ENCODE peak calls at places on chromosomes 3 and 15, in eight cellular contexts. I, F, E, N, P, T, B and W are unnamed samples.

GRCh38 chr15:74815961-74816360 is 3.3 kb downstream of the LMAN1L start:
- DNase-seq in I (no peak), F (no peak), E (no peak), N (no peak), P (no peak), T (peak), B (no peak), W (no peak)

GRCh38 chr3:108124337-108125150 is 33.7 kb upstream of the CD47 start:
- DNase-seq in I (no peak), F (peak), E (no peak), N (no peak), P (no peak), T (no peak), B (no peak), W (no peak)

GRCh38 chr3:14524311-14524711 is 15.8 kb downstream of the GRIP2 start:
- DNase-seq in I (no peak), F (no peak), E (no peak), N (no peak), P (no peak), T (peak), B (no peak), W (no peak)

GRCh38 chr3:186653079-186653710 is 12.6 kb upstream of the HRG start:
- DNase-seq in I (no peak), F (no peak), E (no peak), N (no peak), P (no peak), T (no peak), B (no peak), W (no peak)

GRCh38 chr15:71654714-71655174 is 155.6 kb upstream of the NR2E3 start:
- DNase-seq in I (no peak), F (peak), E (no peak), N (no peak), P (no peak), T (no peak), B (no peak), W (no peak)

GRCh38 chr3:129936757-129937156 is 37.8 kb upstream of the TRH start:
- DNase-seq in I (no peak), F (peak), E (peak), N (peak), P (no peak), T (peak), B (no peak), W (no peak)

GRCh38 chr15:66876731-66877545 is 174.9 kb downstream of the SMAD6 start:
- DNase-seq in I (no peak), F (no peak), E (no peak), N (peak), P (no peak), T (no peak), B (no peak), W (no peak)

GRCh38 chr3:31833391-31834165 is 147.5 kb downstream of the OSBPL10 start:
- DNase-seq in I (no peak), F (no peak), E (no peak), N (no peak), P (no peak), T (no peak), B (no peak), W (no peak)

GRCh38 chr3:148238421-148238821 is 459.3 kb upstream of the AGTR1 start:
- DNase-seq in I (no peak), F (no peak), E (peak), N (no peak), P (no peak), T (no peak), B (no peak), W (no peak)

GRCh38 chr3:65339160-65339559 is 651.4 kb upstream of the ADAMTS9 start:
- DNase-seq in I (no peak), F (no peak), E (no peak), N (no peak), P (no peak), T (no peak), B (no peak), W (no peak)

GRCh38 chr3:10012106-10012505 is 14.1 kb upstream of the FANCD2 start:
- DNase-seq in I (no peak), F (no peak), E (no peak), N (no peak), P (no peak), T (no peak), B (no peak), W (no peak)

GRCh38 chr3:40780801-40781406 is 256.1 kb downstream of the ZNF621 start:
- DNase-seq in I (no peak), F (peak), E (peak), N (no peak), P (peak), T (peak), B (peak), W (no peak)

GRCh38 chr3:150763841-150764483 is 993 bp upstream of the SIAH2 start:
- DNase-seq in I (no peak), F (no peak), E (no peak), N (peak), P (peak), T (peak), B (peak), W (peak)

DNA sequence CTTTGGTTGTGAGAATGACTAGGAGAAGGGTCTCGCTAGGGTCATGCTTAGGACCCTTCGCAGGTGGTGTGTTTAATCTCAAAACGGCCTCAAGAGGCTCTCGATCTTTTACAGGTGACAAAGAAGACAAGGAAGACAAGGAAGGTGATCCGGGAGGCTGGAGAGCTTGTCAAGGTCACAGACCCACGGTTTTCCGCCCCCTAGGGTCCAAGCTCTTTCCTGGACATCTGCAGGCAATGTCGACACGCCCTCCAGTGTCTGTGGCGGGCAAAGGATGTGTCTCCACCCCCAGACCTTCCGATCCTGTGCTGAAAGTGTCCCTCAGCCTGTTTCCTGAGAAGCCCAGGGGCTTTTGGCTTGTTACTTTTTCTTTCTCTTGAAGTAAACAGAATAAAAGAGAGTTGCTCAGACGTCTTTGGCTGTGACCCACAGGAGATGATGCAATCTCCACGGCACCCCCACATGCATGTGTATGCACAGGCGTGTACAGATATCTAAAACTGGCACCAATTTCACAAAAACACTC is 108.7 kb downstream of the KLF13 start:
- DNase-seq in I (no peak), F (peak), E (peak), N (peak), P (peak), T (peak), B (peak), W (peak)
- TF ChIP-seq CTCF in I (no peak), F (peak), E (peak), N (peak), P (peak), T (peak), B (peak), W (peak)

GRCh38 chr3:30408105-30408557 is 198.3 kb upstream of the TGFBR2 start:
- DNase-seq in I (no peak), F (peak), E (peak), N (no peak), P (no peak), T (no peak), B (no peak), W (no peak)
- TF ChIP-seq CTCF in I (peak), F (no peak), E (no peak), N (no peak), P (no peak), T (no peak), B (peak), W (peak)

GRCh38 chr3:34584971-34585370 is 786.5 kb downstream of the PDCD6IP start:
- DNase-seq in I (no peak), F (no peak), E (no peak), N (no peak), P (no peak), T (no peak), B (no peak), W (no peak)
- TF ChIP-seq CTCF in I (no peak), F (no peak), E (no peak), N (no peak), P (no peak), T (no peak), B (no peak), W (no peak)

DNA sequence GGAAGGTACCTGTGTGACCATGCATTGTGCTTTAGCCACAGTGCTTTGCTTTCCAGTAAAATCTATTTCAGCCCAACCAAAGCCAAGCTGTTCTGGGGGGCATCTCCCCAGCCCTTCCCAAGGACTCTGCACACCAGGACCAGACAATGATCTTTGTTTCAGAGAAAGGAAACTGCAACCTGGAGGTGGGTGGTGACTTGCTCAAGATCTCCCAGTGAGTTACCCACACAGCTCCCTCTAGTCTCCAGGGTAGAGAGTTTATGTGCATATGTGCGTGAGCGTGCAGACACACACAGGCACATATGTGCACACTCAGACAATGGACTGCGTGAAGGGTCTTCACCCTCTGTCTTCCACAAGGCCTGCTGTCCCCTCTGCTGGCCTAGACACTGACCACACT is 162.4 kb upstream of the TLE3 start:
- DNase-seq in I (no peak), F (no peak), E (no peak), N (no peak), P (no peak), T (no peak), B (no peak), W (no peak)
- TF ChIP-seq CTCF in I (no peak), F (no peak), E (no peak), N (no peak), P (no peak), T (no peak), B (no peak), W (no peak)